ENCODE peak calls at places on chromosomes 11 and 22, in four cellular contexts. One of them, this sample, is unnamed.

GRCh38 chr11:62879554-62879953 is 1.1 kb upstream of the SLC3A2 start:
- DNase-seq in lower lobe of right lung: no peak
- DNase-seq in neural progenitor cell: no peak
- DNase-seq in NT2/D1: no peak
- DNase-seq in this sample: no peak

GRCh38 chr22:33401291-33401690 is 343.1 kb upstream of the SYN3 start:
- DNase-seq in neural progenitor cell: no peak
- DNase-seq in lower lobe of right lung: no peak
- DNase-seq in NT2/D1: no peak
- DNase-seq in this sample: no peak

GRCh38 chr22:17264321-17265052 is 45.3 kb upstream of the ADA2 start:
- DNase-seq in neural progenitor cell: peak
- DNase-seq in lower lobe of right lung: no peak
- DNase-seq in NT2/D1: peak
- DNase-seq in this sample: no peak

GRCh38 chr11:120304526-120304925 is 20.6 kb upstream of the TLCD5 start:
- DNase-seq in neural progenitor cell: no peak
- DNase-seq in lower lobe of right lung: no peak
- DNase-seq in NT2/D1: no peak
- DNase-seq in this sample: no peak

GRCh38 chr11:94728541-94728940 is 39.6 kb upstream of the AMOTL1 start:
- DNase-seq in neural progenitor cell: no peak
- DNase-seq in lower lobe of right lung: no peak
- DNase-seq in NT2/D1: no peak
- DNase-seq in this sample: no peak

GRCh38 chr11:11581493-11581880 is 40.3 kb downstream of the GALNT18 start:
- DNase-seq in NT2/D1: no peak
- DNase-seq in neural progenitor cell: no peak
- DNase-seq in lower lobe of right lung: no peak
- DNase-seq in this sample: no peak

GRCh38 chr11:114386545-114386944 is 13.8 kb downstream of the C11orf71 start:
- DNase-seq in lower lobe of right lung: no peak
- DNase-seq in neural progenitor cell: no peak
- DNase-seq in NT2/D1: no peak
- DNase-seq in this sample: no peak

GRCh38 chr11:65113361-65113756 is 1.7 kb downstream of the TM7SF2 start:
- DNase-seq in NT2/D1: no peak
- DNase-seq in lower lobe of right lung: no peak
- DNase-seq in neural progenitor cell: no peak
- DNase-seq in this sample: no peak

GRCh38 chr11:91776660-91777059 is 448.0 kb upstream of the FAT3 start:
- DNase-seq in neural progenitor cell: no peak
- DNase-seq in NT2/D1: no peak
- DNase-seq in lower lobe of right lung: no peak
- DNase-seq in this sample: no peak

GRCh38 chr11:12765428-12765827 is 91.2 kb downstream of the TEAD1 start:
- DNase-seq in NT2/D1: no peak
- DNase-seq in neural progenitor cell: no peak
- DNase-seq in lower lobe of right lung: no peak
- DNase-seq in this sample: no peak

GRCh38 chr11:6365659-6366058 is 24.6 kb upstream of the SMPD1 start:
- DNase-seq in NT2/D1: no peak
- DNase-seq in neural progenitor cell: no peak
- DNase-seq in lower lobe of right lung: no peak
- DNase-seq in this sample: no peak

DNA sequence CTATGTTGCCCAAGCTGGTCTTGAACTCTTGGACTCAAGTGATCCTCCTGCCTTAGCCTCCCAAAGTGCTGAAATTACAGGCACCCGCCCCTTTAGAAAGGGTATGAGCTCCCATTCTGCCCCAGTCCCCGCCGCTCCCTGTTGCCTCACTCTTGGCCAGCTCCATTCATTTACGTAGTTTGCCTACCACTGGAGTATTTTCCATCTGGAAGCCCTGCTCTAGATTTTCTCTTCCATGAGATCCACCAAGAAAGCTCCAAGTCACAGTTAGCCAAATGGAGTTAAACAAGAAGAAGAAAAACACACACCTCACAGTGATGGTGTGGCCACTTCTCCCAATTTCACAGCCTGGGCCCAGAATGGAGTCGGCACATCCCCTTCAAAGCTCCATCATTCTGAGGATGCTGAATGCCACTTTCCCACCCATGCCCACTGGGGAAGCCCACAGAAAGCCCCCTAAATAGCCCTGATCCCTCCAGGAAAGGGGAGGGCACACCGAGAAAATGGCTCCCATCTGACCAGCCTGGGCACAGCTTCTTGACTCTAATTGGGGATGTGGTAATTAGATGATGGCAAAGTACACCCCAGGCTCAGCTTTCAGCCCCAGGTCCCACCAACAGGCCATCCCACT is 381.3 kb downstream of the MN1 start:
- DNase-seq in neural progenitor cell: no peak
- DNase-seq in NT2/D1: no peak
- DNase-seq in lower lobe of right lung: no peak
- DNase-seq in this sample: no peak
- H3K4me3 ChIP-seq in neural progenitor cell: no peak
- H3K4me3 ChIP-seq in NT2/D1: no peak
- H3K4me3 ChIP-seq in lower lobe of right lung: no peak
- H3K4me3 ChIP-seq in this sample: no peak

GRCh38 chr11:66278396-66279091 is 569 bp downstream of the CNIH2 start:
- DNase-seq in NT2/D1: no peak
- DNase-seq in neural progenitor cell: peak
- DNase-seq in lower lobe of right lung: no peak
- DNase-seq in this sample: no peak
- H3K4me3 ChIP-seq in NT2/D1: peak
- H3K4me3 ChIP-seq in neural progenitor cell: peak
- H3K4me3 ChIP-seq in lower lobe of right lung: no peak
- H3K4me3 ChIP-seq in this sample: peak

GRCh38 chr22:36162127-36163034 is 1.8 kb upstream of the APOL3 start:
- DNase-seq in lower lobe of right lung: no peak
- DNase-seq in neural progenitor cell: no peak
- DNase-seq in NT2/D1: no peak
- DNase-seq in this sample: no peak
- H3K4me3 ChIP-seq in lower lobe of right lung: no peak
- H3K4me3 ChIP-seq in neural progenitor cell: no peak
- H3K4me3 ChIP-seq in NT2/D1: no peak
- H3K4me3 ChIP-seq in this sample: no peak

DNA sequence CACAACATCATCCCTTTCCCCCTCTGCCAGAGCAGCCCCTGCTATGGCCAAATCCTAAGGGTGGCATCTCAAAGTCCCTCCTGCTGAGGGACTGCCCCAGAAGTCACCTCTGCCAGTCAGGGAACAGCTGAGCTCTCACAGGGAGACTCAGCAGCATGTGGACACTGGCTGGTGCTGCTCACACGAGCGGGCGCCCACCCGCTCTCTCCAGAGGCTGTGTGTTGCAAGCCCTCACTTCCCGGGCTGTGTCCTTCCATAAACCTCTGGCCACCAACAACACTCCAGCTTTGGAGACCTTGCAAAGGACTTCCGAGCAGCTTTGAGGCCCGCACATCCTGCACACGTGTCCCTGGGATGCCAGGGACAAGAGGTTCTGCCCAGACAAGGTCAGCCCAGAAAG is 2.8 kb downstream of the IGSF9B start:
- DNase-seq in NT2/D1: no peak
- DNase-seq in lower lobe of right lung: no peak
- DNase-seq in neural progenitor cell: no peak
- DNase-seq in this sample: no peak
- H3K4me3 ChIP-seq in NT2/D1: no peak
- H3K4me3 ChIP-seq in lower lobe of right lung: no peak
- H3K4me3 ChIP-seq in neural progenitor cell: no peak
- H3K4me3 ChIP-seq in this sample: no peak

GRCh38 chr11:108853151-108853550 is 188.3 kb downstream of the DDX10 start:
- DNase-seq in NT2/D1: no peak
- DNase-seq in neural progenitor cell: no peak
- DNase-seq in lower lobe of right lung: no peak
- DNase-seq in this sample: no peak

GRCh38 chr11:108852701-108853100 is 187.8 kb downstream of the DDX10 start:
- DNase-seq in NT2/D1: no peak
- DNase-seq in lower lobe of right lung: no peak
- DNase-seq in neural progenitor cell: no peak
- DNase-seq in this sample: no peak

GRCh38 chr11:108851781-108852180 is 186.9 kb downstream of the DDX10 start:
- DNase-seq in neural progenitor cell: no peak
- DNase-seq in lower lobe of right lung: no peak
- DNase-seq in NT2/D1: no peak
- DNase-seq in this sample: no peak

GRCh38 chr11:108853864-108854263 is 189.0 kb downstream of the DDX10 start:
- DNase-seq in lower lobe of right lung: no peak
- DNase-seq in neural progenitor cell: peak
- DNase-seq in NT2/D1: peak
- DNase-seq in this sample: no peak

GRCh38 chr11:108854366-108854765 is 189.5 kb downstream of the DDX10 start:
- DNase-seq in NT2/D1: no peak
- DNase-seq in lower lobe of right lung: no peak
- DNase-seq in neural progenitor cell: no peak
- DNase-seq in this sample: no peak
- H3K4me3 ChIP-seq in NT2/D1: no peak
- H3K4me3 ChIP-seq in lower lobe of right lung: peak
- H3K4me3 ChIP-seq in neural progenitor cell: no peak
- H3K4me3 ChIP-seq in this sample: no peak

DNA sequence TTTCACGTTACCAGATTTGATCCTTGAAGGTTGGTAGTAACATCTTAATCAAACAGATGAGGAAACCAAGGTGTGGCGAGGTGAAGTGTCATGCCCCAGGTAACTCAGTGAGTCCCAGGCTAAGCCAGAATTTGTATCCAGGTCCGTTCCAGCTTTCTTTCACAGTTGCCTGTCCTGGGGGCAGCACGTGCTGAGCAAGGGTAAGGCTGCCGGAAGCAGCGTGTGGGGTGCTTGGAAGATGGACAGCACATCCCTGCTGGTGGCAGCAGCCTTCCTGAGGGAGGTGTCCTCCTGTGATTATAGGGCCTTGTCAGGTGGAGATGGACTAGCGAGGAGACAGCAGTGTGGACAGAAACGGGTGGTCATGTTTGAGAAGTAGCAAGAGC is 50.9 kb downstream of the TRIOBP start:
- DNase-seq in lower lobe of right lung: no peak
- DNase-seq in neural progenitor cell: no peak
- DNase-seq in NT2/D1: no peak
- DNase-seq in this sample: no peak
- H3K4me3 ChIP-seq in lower lobe of right lung: peak
- H3K4me3 ChIP-seq in neural progenitor cell: peak
- H3K4me3 ChIP-seq in NT2/D1: no peak
- H3K4me3 ChIP-seq in this sample: no peak

This sample was measured in Caco-2.